ENCODE peak calls at places on chromosome 1, in eight cellular contexts. U is tibial artery, P is mesenchymal stem cell, V is heart right ventricle, H is suprapubic skin, W is esophagus squamous epithelium, S is body of pancreas, T is K562. B is an unnamed sample.

GRCh38 chr1:204419064-204419403 is 7.4 kb upstream of the PPP1R15B start:
- DNase-seq in U (no peak), P (no peak), V (no peak), H (no peak), W (no peak), S (no peak), T (no peak), B (peak; percentile 79)

GRCh38 chr1:208917281-208917680 is 666.2 kb upstream of the CAMK1G start:
- DNase-seq in U (no peak), P (no peak), V (no peak), H (no peak), W (no peak), S (no peak), T (no peak), B (peak; percentile 89)

GRCh38 chr1:224067207-224067606 is 46.7 kb upstream of the FBXO28 start:
- DNase-seq in U (no peak), P (no peak), V (no peak), H (no peak), W (no peak), S (no peak), T (no peak), B (no peak)

GRCh38 chr1:12540580-12541273 is 77.3 kb downstream of the DHRS3 start:
- DNase-seq in U (peak; percentile 20), P (no peak), V (no peak), H (no peak), W (no peak), S (no peak), T (no peak), B (no peak)

GRCh38 chr1:87902830-87903614 is 574.3 kb downstream of the LMO4 start:
- DNase-seq in U (no peak), P (peak; percentile 95), V (no peak), H (no peak), W (no peak), S (no peak), T (no peak), B (peak; percentile 9)

GRCh38 chr1:48817505-48818114 is 40.9 kb upstream of the BEND5 start:
- DNase-seq in U (peak; percentile 35), P (peak; percentile 5), V (peak; percentile 46), H (no peak), W (no peak), S (peak; percentile 61), T (no peak), B (peak; percentile 73)

GRCh38 chr1:159826436-159827101 is at the start of gene SLAMF8:
- DNase-seq in U (peak; percentile 61), P (no peak), V (no peak), H (no peak), W (no peak), S (no peak), T (no peak), B (no peak)

GRCh38 chr1:145696630-145696960 is 10.6 kb downstream of the PDZK1 start:
- DNase-seq in U (no peak), P (no peak), V (no peak), H (no peak), W (no peak), S (no peak), T (no peak), B (no peak)

GRCh38 chr1:246281639-246282038 is 225.4 kb downstream of the SMYD3 start:
- DNase-seq in U (no peak), P (no peak), V (no peak), H (no peak), W (no peak), S (no peak), T (no peak), B (peak; percentile 84)

GRCh38 chr1:118185083-118185899 is at the start of gene SPAG17:
- DNase-seq in U (peak; percentile 41), P (peak; percentile 62), V (peak; percentile 62), H (peak; percentile 82), W (no peak), S (peak; percentile 88), T (peak; percentile 76), B (no peak)

GRCh38 chr1:227778401-227778947 is 37.0 kb upstream of the PRSS38 start:
- DNase-seq in U (peak; percentile 19), P (peak; percentile 10), V (no peak), H (no peak), W (no peak), S (no peak), T (no peak), B (no peak)

GRCh38 chr1:56576880-56577858 is 2.2 kb downstream of the PLPP3 start:
- DNase-seq in U (peak; percentile 37), P (peak; percentile 49), V (no peak), H (no peak), W (no peak), S (no peak), T (no peak), B (peak; percentile 58)

GRCh38 chr1:31632649-31633048 is 12.0 kb downstream of the PEF1 start:
- DNase-seq in U (no peak), P (no peak), V (no peak), H (no peak), W (no peak), S (no peak), T (no peak), B (no peak)
- H3K36me3 ChIP-seq in U (peaks cover 70% of the 10 kb centered on the region), P (peaks cover 68% of the 10 kb centered on the region), V (peaks cover 78% of the 10 kb centered on the region), H (peaks cover 63% of the 10 kb centered on the region), W (peaks cover 80% of the 10 kb centered on the region), S (peaks cover 22% of the 10 kb centered on the region), T (peaks cover 66% of the 10 kb centered on the region), B (peaks cover 18% of the 10 kb centered on the region)

GRCh38 chr1:244403431-244403830 is 48.3 kb downstream of the ADSS2 start:
- DNase-seq in U (no peak), P (no peak), V (no peak), H (no peak), W (no peak), S (no peak), T (no peak), B (no peak)
- H3K36me3 ChIP-seq in U (peaks cover 44% of the 10 kb centered on the region), P (peaks cover 67% of the 10 kb centered on the region), V (peaks cover 74% of the 10 kb centered on the region), H (peaks cover 55% of the 10 kb centered on the region), W (peaks cover 75% of the 10 kb centered on the region), S (peaks cover 9% of the 10 kb centered on the region), T (peaks cover 50% of the 10 kb centered on the region), B (peaks cover 47% of the 10 kb centered on the region)

GRCh38 chr1:164706596-164706995 is 147.6 kb downstream of the PBX1 start:
- DNase-seq in U (no peak), P (peak; percentile 38), V (no peak), H (no peak), W (no peak), S (no peak), T (no peak), B (peak; percentile 51)

GRCh38 chr1:164709108-164709507 is 150.1 kb downstream of the PBX1 start:
- DNase-seq in U (no peak), P (peak; percentile 67), V (no peak), H (no peak), W (no peak), S (no peak), T (no peak), B (no peak)

GRCh38 chr1:164709541-164710287 is 150.7 kb downstream of the PBX1 start:
- DNase-seq in U (no peak), P (no peak), V (no peak), H (no peak), W (no peak), S (no peak), T (no peak), B (peak; percentile 46)

GRCh38 chr1:164708596-164708995 is 149.6 kb downstream of the PBX1 start:
- DNase-seq in U (no peak), P (no peak), V (no peak), H (no peak), W (no peak), S (no peak), T (no peak), B (no peak)

DNA sequence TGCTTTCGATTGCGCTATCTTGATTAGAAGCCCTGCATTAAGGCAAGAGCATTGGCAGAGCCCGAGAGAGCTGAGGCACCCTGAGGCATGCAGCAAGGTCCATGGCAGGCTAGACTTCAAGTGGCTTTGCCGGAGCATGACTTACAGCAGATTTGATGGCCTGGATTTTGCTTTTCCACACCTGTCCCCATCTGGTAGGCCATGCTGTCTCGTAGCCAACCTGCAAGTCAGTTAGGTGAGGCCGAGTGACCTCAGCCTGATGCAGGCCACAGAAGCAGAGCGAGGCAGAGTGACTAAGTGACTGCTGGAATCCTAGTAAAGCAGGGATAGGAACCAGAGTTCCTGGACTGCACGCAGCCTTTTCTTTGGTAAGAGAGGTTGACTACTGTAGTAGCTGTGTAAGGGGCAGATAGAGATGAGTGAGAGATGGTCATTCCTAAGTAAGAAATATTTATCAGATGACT is 148.9 kb downstream of the PBX1 start:
- DNase-seq in U (no peak), P (peak; percentile 77), V (no peak), H (no peak), W (no peak), S (peak; percentile 48), T (no peak), B (peak; percentile 97)
- H3K36me3 ChIP-seq in U (no peaks in the 10 kb centered on the region), P (no peaks in the 10 kb centered on the region), V (no peaks in the 10 kb centered on the region), H (no peaks in the 10 kb centered on the region), W (no peaks in the 10 kb centered on the region), S (no peaks in the 10 kb centered on the region), T (no peaks in the 10 kb centered on the region), B (no peaks in the 10 kb centered on the region)

GRCh38 chr1:944341-945325 is 14.4 kb downstream of the NOC2L start:
- DNase-seq in U (no peak), P (peak; percentile 64), V (no peak), H (no peak), W (no peak), S (no peak), T (no peak), B (no peak)

GRCh38 chr1:950881-951280 is 8.2 kb downstream of the NOC2L start:
- DNase-seq in U (no peak), P (no peak), V (no peak), H (no peak), W (no peak), S (no peak), T (no peak), B (no peak)

GRCh38 chr1:950268-950667 is 8.8 kb downstream of the NOC2L start:
- DNase-seq in U (no peak), P (no peak), V (no peak), H (no peak), W (no peak), S (no peak), T (no peak), B (no peak)

GRCh38 chr1:945910-946565 is 13.0 kb downstream of the NOC2L start:
- DNase-seq in U (no peak), P (no peak), V (no peak), H (no peak), W (no peak), S (no peak), T (no peak), B (no peak)

DNA sequence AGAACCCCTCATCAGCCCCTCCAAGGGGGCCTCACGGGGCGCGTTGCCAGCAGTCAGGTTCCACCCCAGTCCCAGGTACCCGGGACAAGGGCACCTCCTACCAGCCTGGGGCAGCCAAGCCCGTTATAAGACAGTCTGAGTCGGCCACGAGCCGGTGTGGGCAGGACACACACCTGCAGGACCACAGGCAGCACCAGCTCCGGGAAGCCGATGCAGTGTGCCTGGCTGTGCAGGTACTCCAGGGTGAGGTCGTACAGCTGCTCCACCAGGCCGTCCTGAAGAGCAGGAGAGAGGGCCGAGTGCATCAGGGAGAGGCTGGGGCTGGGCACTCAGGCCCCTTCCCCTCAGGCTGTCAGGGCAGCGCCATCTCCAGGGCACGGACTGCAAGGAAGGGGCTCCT is 11.1 kb downstream of the NOC2L start:
- DNase-seq in U (no peak), P (no peak), V (no peak), H (no peak), W (no peak), S (no peak), T (no peak), B (no peak)
- H3K36me3 ChIP-seq in U (peaks cover 94% of the 10 kb centered on the region), P (peaks cover 70% of the 10 kb centered on the region), V (peaks cover 81% of the 10 kb centered on the region), H (peaks cover 84% of the 10 kb centered on the region), W (peaks cover 95% of the 10 kb centered on the region), S (peaks cover 33% of the 10 kb centered on the region), T (peaks cover 93% of the 10 kb centered on the region), B (peaks cover 37% of the 10 kb centered on the region)

GRCh38 chr1:95716550-95716949 is 482.5 kb downstream of the RWDD3 start:
- DNase-seq in U (no peak), P (no peak), V (no peak), H (no peak), W (no peak), S (no peak), T (no peak), B (no peak)
- H3K36me3 ChIP-seq in U (no peaks in the 10 kb centered on the region), P (no peaks in the 10 kb centered on the region), V (no peaks in the 10 kb centered on the region), H (no peaks in the 10 kb centered on the region), W (no peaks in the 10 kb centered on the region), S (no peaks in the 10 kb centered on the region), T (no peaks in the 10 kb centered on the region), B (no peaks in the 10 kb centered on the region)